ENCODE peak calls at places on chromosomes 3 and 15, in six cellular contexts. Q is cardiac muscle cell, X is pancreas, F is HCT116, G is aorta, R is SJSA1. V is an unnamed sample. For H3K36me3, the result is how much of the 10 kb centered on the place peaks cover.

GRCh38 chr3:119331661-119332060 is 37.5 kb downstream of the ARHGAP31 start:
- DNase-seq in Q (peak), X (no peak), F (no peak), G (no peak), R (no peak), V (peak)

GRCh38 chr3:81462921-81463320 is 298.5 kb downstream of the GBE1 start:
- DNase-seq in Q (no peak), X (no peak), F (no peak), G (no peak), R (no peak), V (no peak)

GRCh38 chr15:81268340-81268739 is 55.6 kb downstream of the STARD5 start:
- DNase-seq in Q (peak), X (no peak), F (no peak), G (no peak), R (no peak), V (no peak)

GRCh38 chr3:98812851-98813374 is 49.8 kb downstream of the ST3GAL6 start:
- DNase-seq in Q (peak), X (no peak), F (no peak), G (no peak), R (no peak), V (peak)

GRCh38 chr15:75775296-75776074 is 62.8 kb upstream of the CSPG4 start:
- DNase-seq in Q (no peak), X (no peak), F (peak), G (no peak), R (no peak), V (peak)

GRCh38 chr15:90583471-90584252 is 53.9 kb downstream of the CRTC3 start:
- DNase-seq in Q (peak), X (no peak), F (no peak), G (no peak), R (no peak), V (no peak)

GRCh38 chr3:134883697-134884385 is 88.8 kb downstream of the EPHB1 start:
- DNase-seq in Q (no peak), X (no peak), F (no peak), G (no peak), R (no peak), V (peak)

GRCh38 chr15:39248204-39248603 is 332.7 kb upstream of the THBS1 start:
- DNase-seq in Q (no peak), X (no peak), F (peak), G (no peak), R (peak), V (peak)

GRCh38 chr3:173913397-173913796 is 515.9 kb downstream of the NLGN1 start:
- DNase-seq in Q (peak), X (no peak), F (no peak), G (no peak), R (no peak), V (no peak)

GRCh38 chr3:123380261-123380660 is 68.6 kb downstream of the ADCY5 start:
- DNase-seq in Q (no peak), X (no peak), F (no peak), G (no peak), R (no peak), V (no peak)

GRCh38 chr15:33679065-33679464 is 289.2 kb upstream of the CHRM5 start:
- DNase-seq in Q (no peak), X (no peak), F (no peak), G (no peak), R (no peak), V (no peak)

DNA sequence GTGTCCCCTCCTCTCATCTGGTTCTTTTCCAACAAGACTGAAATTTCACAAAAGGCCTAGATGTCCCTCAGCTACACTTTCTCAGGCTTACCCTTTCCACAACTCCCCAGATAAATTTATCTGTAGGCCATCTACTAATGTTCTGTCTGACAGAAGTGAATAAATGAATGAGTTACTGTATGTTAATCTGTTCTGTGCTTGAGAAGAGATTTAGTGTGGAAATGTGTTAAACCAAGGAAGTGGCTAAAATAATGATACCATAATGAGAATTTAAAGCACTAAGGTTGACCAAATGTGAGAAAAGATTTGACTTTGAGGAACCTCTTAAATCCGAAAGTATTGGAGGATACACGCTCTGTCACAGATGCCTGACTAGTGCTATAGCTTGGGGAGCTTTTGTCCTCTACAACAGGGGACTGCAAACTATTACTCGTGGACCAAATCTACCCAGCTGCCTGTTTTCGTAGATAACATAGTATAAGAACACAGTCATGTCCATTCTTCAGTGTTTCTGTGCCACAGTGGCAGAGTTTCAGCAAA is 74.8 kb upstream of the P2RY1 start:
- DNase-seq in Q (no peak), X (no peak), F (no peak), G (no peak), R (no peak), V (no peak)
- H3K4me3 ChIP-seq in Q (no peak), X (no peak), F (no peak), G (no peak), R (no peak), V (no peak)

GRCh38 chr3:5357089-5357488 is 169.6 kb downstream of the EDEM1 start:
- DNase-seq in Q (no peak), X (no peak), F (no peak), G (no peak), R (no peak), V (no peak)
- H3K36me3 ChIP-seq in Q (under half), X (under half), F (under half), G (under half), R (under half), V (under half)

GRCh38 chr3:150763122-150763840 is at the start of gene SIAH2:
- DNase-seq in Q (peak), X (peak), F (peak), G (peak), R (peak), V (peak)

GRCh38 chr3:150766742-150767141 is 3.8 kb upstream of the SIAH2 start:
- DNase-seq in Q (no peak), X (no peak), F (no peak), G (no peak), R (no peak), V (no peak)

GRCh38 chr3:150764607-150765366 is 1.8 kb upstream of the SIAH2 start:
- DNase-seq in Q (no peak), X (no peak), F (no peak), G (no peak), R (no peak), V (no peak)

GRCh38 chr3:150763841-150764483 is 993 bp upstream of the SIAH2 start:
- DNase-seq in Q (peak), X (peak), F (peak), G (peak), R (peak), V (peak)

GRCh38 chr3:150765949-150766720 is 3.2 kb upstream of the SIAH2 start:
- DNase-seq in Q (no peak), X (no peak), F (no peak), G (no peak), R (peak), V (no peak)
- H3K4me3 ChIP-seq in Q (no peak), X (no peak), F (no peak), G (no peak), R (no peak), V (no peak)

DNA sequence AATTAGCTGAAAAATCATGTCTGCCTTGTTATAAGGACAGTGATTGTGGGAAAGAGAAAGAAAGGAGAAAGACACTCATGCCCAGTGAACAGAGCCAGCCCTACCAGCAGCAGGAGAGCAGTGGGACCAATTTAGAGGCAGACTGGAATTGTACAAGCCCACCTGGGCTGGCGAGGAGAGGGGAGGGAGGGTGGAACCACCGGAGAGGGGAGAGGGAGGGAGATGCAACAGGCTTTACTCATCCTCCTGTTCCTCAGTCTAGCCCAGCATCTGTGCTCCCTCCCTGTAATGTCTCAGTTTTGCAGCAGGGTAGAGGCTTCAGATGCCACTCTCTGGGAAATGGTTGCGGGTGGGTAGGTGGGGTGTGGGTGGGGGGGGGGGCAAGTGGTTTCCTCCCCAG is 54.7 kb downstream of the RAB11A start:
- DNase-seq in Q (no peak), X (no peak), F (no peak), G (no peak), R (no peak), V (no peak)
- H3K36me3 ChIP-seq in Q (under half), X (under half), F (under half), G (under half), R (under half), V (under half)

GRCh38 chr15:68054658-68055223 is 626 bp downstream of the PIAS1 start:
- DNase-seq in Q (peak), X (peak), F (no peak), G (peak), R (peak), V (peak)

GRCh38 chr15:68057758-68058157 is 3.6 kb downstream of the PIAS1 start:
- DNase-seq in Q (no peak), X (no peak), F (no peak), G (no peak), R (no peak), V (no peak)

GRCh38 chr15:68055224-68055705 is 1.1 kb downstream of the PIAS1 start:
- DNase-seq in Q (peak), X (no peak), F (no peak), G (no peak), R (no peak), V (peak)

GRCh38 chr15:68057089-68057488 is 3.0 kb downstream of the PIAS1 start:
- DNase-seq in Q (no peak), X (no peak), F (no peak), G (no peak), R (no peak), V (no peak)

GRCh38 chr15:68056097-68056865 is 2.2 kb downstream of the PIAS1 start:
- DNase-seq in Q (no peak), X (no peak), F (no peak), G (no peak), R (no peak), V (no peak)
- H3K4me3 ChIP-seq in Q (peak), X (no peak), F (no peak), G (peak), R (peak), V (peak)

DNA sequence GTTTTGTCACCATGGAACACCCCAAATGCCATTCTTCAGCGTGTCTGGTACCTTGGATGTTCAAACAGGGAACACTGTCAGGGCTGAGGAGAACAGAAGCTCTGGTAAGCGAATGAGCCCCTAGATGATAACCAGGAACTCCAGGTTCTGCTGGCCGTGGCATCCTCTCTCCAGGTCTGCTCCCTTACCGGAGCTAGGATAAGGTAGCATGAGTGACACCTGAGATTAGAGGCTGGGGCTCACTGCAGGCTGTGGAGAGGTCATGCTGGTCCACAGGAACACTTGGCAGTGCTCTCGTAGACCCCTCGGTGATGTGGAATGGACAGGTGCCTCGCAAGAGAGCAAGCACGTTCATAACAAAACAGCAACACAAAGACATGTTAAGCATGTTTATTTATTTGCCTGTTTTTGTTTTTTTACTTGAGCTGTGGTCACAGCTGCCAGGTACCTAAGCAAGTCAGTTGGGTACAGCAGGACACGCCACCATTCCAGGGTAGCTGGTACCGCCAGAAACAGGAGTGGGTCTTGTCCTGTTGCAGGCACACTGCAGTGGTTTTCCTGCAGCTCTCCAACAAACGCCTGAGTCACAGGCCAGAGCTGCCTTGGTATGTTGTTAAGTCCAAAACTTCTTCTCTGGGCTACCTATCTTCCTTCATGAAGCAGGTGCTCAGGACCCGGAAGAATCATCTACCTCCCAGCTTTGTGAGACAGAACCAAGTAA is 4.6 kb downstream of the RBM15B start:
- DNase-seq in Q (no peak), X (no peak), F (no peak), G (peak), R (no peak), V (no peak)
- H3K36me3 ChIP-seq in Q (under half), X (under half), F (under half), G (under half), R (half or more), V (under half)